ENCODE peak calls at places on chromosomes 11 and 22, in five cellular contexts. C, K, P, B and T are unnamed samples.

GRCh38 chr22:38718414-38718813 is 12.7 kb downstream of the GTPBP1 start:
- DNase-seq in K (peak), C (peak), B (peak), P (no peak), T (peak)

GRCh38 chr11:91303754-91304153 is 920.9 kb upstream of the FAT3 start:
- DNase-seq in B (no peak), C (no peak), P (no peak), K (no peak), T (no peak)

GRCh38 chr11:129779342-129779741 is 36.3 kb upstream of the TMEM45B start:
- DNase-seq in P (no peak), K (no peak), C (no peak), B (no peak), T (no peak)

GRCh38 chr11:6284250-6284649 is 24.6 kb downstream of the CCKBR start:
- DNase-seq in K (no peak), P (no peak), C (no peak), B (no peak), T (no peak)

GRCh38 chr11:46338988-46339666 is 8.1 kb upstream of the DGKZ start:
- DNase-seq in K (no peak), B (no peak), C (no peak), P (no peak), T (no peak)

GRCh38 chr11:19679952-19680823 is 32.4 kb upstream of the NAV2 start:
- DNase-seq in P (no peak), B (peak), K (peak), C (peak), T (peak)

GRCh38 chr11:2778630-2779498 is 79.1 kb upstream of the KCNQ1OT1 start:
- DNase-seq in B (peak), P (peak), K (peak), C (peak), T (peak)

GRCh38 chr11:22536036-22536435 is 89.6 kb downstream of the FANCF start:
- DNase-seq in B (peak), K (no peak), C (no peak), P (no peak), T (peak)

GRCh38 chr11:113664981-113665710 is 41.0 kb downstream of the TMPRSS5 start:
- DNase-seq in P (no peak), B (no peak), K (no peak), C (peak), T (peak)

GRCh38 chr11:126843096-126843495 is 157.5 kb downstream of the KIRREL3 start:
- DNase-seq in C (no peak), B (no peak), K (no peak), P (no peak), T (no peak)

GRCh38 chr11:44681698-44682097 is 45.1 kb upstream of the TSPAN18 start:
- DNase-seq in C (peak), K (peak), P (no peak), B (peak), T (peak)

GRCh38 chr11:111541209-111542061 is 915 bp downstream of the LAYN start:
- DNase-seq in B (no peak), C (peak), K (peak), P (no peak), T (peak)

GRCh38 chr11:45264839-45265515 is 21.2 kb downstream of the SYT13 start:
- DNase-seq in P (no peak), B (peak), C (no peak), K (peak), T (peak)

GRCh38 chr11:1259561-1259960 is 36.7 kb downstream of the MUC5B start:
- DNase-seq in B (no peak), C (no peak), P (no peak), K (no peak), T (no peak)

GRCh38 chr11:115581871-115582639 is 77.8 kb upstream of the CADM1 start:
- DNase-seq in C (no peak), P (no peak), B (peak), K (peak), T (peak)